ENCODE peak calls at places on chromosomes 1 and 21, in five cellular contexts. B, E, V, K and G are unnamed samples.

GRCh38 chr1:1259119-1259488 is 12.6 kb upstream of the C1QTNF12 start:
- DNase-seq in B (no peak), E (no peak), V (no peak), K (no peak), G (no peak)

GRCh38 chr1:72037745-72038343 is 244.5 kb downstream of the NEGR1 start:
- DNase-seq in E (no peak), V (no peak), K (peak), B (no peak), G (no peak)

GRCh38 chr1:241608379-241609033 is 31.7 kb downstream of the CHML start:
- DNase-seq in E (no peak), B (no peak), K (no peak), V (no peak), G (no peak)

GRCh38 chr1:221442056-221442455 is 299.8 kb downstream of the DUSP10 start:
- DNase-seq in E (no peak), B (no peak), V (no peak), K (no peak), G (no peak)

GRCh38 chr1:184465489-184466146 is 78.8 kb downstream of the C1orf21 start:
- DNase-seq in K (no peak), B (no peak), V (no peak), E (peak), G (no peak)

GRCh38 chr1:172497230-172497629 is 35.7 kb upstream of the SUCO start:
- DNase-seq in E (no peak), B (no peak), K (peak), V (peak), G (peak)

GRCh38 chr1:64516803-64517568 is 47.1 kb downstream of the CACHD1 start:
- DNase-seq in K (no peak), B (no peak), E (no peak), V (no peak), G (no peak)

GRCh38 chr1:84998642-84999280 is 1.8 kb upstream of the MCOLN2 start:
- DNase-seq in B (no peak), V (no peak), E (peak), K (no peak), G (no peak)

GRCh38 chr1:117600966-117601365 is 4.9 kb upstream of the TENT5C start:
- DNase-seq in V (no peak), E (no peak), K (no peak), B (no peak), G (no peak)

GRCh38 chr1:207672525-207673130 is 27.7 kb downstream of the CR1L start:
- DNase-seq in K (peak), V (peak), E (no peak), B (no peak), G (no peak)

GRCh38 chr21:39904457-39904856 is 37.2 kb downstream of the PCP4 start:
- DNase-seq in B (no peak), K (no peak), E (no peak), V (no peak), G (no peak)

GRCh38 chr21:18716578-18717138 is 313.1 kb upstream of the TMPRSS15 start:
- DNase-seq in V (no peak), B (no peak), E (no peak), K (no peak), G (no peak)

GRCh38 chr1:209883341-209883971 is 54.6 kb upstream of the SYT14 start:
- DNase-seq in V (peak), B (no peak), E (no peak), K (no peak), G (peak)
- H3K4me3 ChIP-seq in V (no peak), B (no peak), E (no peak), K (no peak), G (no peak)

GRCh38 chr1:160489513-160490261 is 33.4 kb downstream of the SLAMF6 start:
- DNase-seq in B (no peak), V (no peak), E (no peak), K (no peak), G (no peak)

GRCh38 chr1:160491017-160491416 is 32.0 kb downstream of the SLAMF6 start:
- DNase-seq in V (no peak), B (no peak), E (no peak), K (no peak), G (no peak)

GRCh38 chr1:160492617-160493016 is 30.4 kb downstream of the SLAMF6 start:
- DNase-seq in B (no peak), V (no peak), E (no peak), K (no peak), G (no peak)

GRCh38 chr1:160496334-160496733 is 26.7 kb downstream of the SLAMF6 start:
- DNase-seq in K (no peak), B (no peak), V (no peak), E (no peak), G (no peak)

GRCh38 chr1:160494620-160495019 is 28.4 kb downstream of the SLAMF6 start:
- DNase-seq in E (no peak), K (peak), B (no peak), V (no peak), G (no peak)
- TF ChIP-seq CTCF in E (no peak), K (peak), B (no peak), V (peak), G (peak)

GRCh38 chr1:174013864-174014418 is 8.2 kb downstream of the RC3H1 start:
- DNase-seq in V (no peak), E (no peak), B (no peak), K (no peak), G (no peak)
- H3K4me3 ChIP-seq in V (no peak), E (no peak), B (no peak), K (no peak), G (no peak)

GRCh38 chr1:110174961-110175360 is 24.7 kb downstream of the SLC6A17 start:
- DNase-seq in K (no peak), V (no peak), E (no peak), B (no peak), G (no peak)

GRCh38 chr1:110172001-110172400 is 21.7 kb downstream of the SLC6A17 start:
- DNase-seq in V (no peak), K (no peak), B (no peak), E (no peak), G (no peak)

GRCh38 chr1:110176299-110176956 is 26.1 kb downstream of the SLC6A17 start:
- DNase-seq in B (no peak), V (no peak), E (no peak), K (no peak), G (no peak)

GRCh38 chr1:110171134-110171733 is 20.9 kb downstream of the SLC6A17 start:
- DNase-seq in V (no peak), B (no peak), E (no peak), K (no peak), G (no peak)

DNA sequence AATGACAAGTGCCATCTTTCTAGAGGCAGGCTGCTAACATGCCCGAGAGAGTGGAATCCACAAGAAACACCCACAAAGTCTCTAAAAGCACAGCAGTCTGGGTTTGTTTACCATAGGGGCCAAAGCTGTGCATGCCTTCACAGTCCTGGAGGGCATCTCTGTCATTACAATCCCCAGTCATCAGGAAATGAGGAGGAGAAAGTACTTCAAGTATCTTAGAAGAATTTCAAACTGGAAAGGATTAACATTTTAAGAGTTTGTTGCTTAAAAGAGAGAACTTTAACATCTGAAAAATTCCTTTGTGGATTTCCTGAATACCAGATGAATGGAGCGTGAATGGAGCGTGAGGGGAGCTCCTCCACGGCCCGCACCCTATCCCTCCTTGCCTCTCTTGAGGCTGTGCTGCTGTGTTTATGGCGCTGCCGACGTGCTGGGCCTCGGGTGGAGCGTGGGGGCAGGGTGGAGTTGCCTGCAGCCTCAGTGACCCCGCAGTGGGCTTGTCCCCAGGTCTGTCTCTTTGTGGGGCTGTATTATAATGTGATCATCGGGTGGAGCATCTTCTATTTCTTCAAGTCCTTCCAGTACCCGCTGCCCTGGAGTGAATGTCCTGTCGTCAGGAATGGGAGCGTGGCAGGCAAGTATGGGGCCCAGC is 23.3 kb downstream of the SLC6A17 start:
- DNase-seq in K (no peak), E (no peak), V (no peak), B (no peak), G (peak)
- TF ChIP-seq CTCF in K (no peak), E (no peak), V (no peak), B (no peak), G (no peak)

DNA sequence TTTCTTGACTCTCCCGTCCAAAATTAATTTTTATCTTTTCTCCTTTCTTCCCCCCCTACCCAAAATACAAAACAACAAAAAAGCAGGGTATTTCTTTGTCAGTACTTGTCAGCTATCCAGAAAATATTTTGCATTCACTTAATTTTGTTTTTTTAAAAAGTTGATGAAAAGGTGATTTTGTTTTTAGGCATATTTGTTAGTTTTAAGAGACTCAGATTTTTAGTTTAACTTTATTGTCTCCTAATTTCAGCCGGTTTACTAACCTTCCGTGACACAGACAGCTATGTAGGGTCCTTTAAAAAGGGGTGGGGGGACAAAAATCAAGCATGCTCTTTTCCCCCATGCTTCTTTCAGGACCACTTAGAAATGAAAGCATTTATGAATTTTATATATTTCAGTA is 1.5 kb downstream of the PBX1 start:
- DNase-seq in V (no peak), E (no peak), B (no peak), K (no peak), G (no peak)
- H3K4me3 ChIP-seq in V (peak), E (no peak), B (peak), K (peak), G (peak)

DNA sequence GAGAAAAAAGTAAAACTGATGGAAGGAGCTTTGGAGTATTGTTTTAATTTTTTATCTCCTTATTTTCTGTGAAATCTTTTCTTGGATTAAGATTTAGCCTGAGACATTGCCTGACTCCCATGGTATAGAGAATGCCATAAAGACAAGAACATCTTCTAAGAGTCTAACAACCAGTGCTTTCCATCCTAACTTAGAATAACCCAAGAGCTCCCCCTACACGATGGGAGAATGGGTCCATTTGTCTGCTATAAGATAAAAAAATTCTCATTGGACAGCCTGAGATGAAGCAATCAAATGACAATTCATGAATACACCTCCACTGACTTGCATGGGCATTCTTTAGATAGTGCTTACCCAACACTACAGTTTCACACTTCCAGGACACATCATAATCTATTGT is 478.1 kb downstream of the TTLL7 start:
- DNase-seq in K (peak), B (no peak), V (no peak), E (no peak), G (no peak)
- TF ChIP-seq CTCF in K (no peak), B (no peak), V (no peak), E (no peak), G (no peak)